ENCODE peak calls at places on chromosomes 13 and 19, in ten cellular contexts. F, B, D, J, Z, M, U, V, Y and I are unnamed samples.

GRCh38 chr13:82963466-82963865 is 918.8 kb downstream of the SLITRK1 start:
- DNase-seq in F (no peak), U (no peak), M (no peak), B (no peak), Z (peak), Y (no peak), D (no peak), J (no peak), V (peak), I (no peak)

GRCh38 chr13:107348931-107349330 is 781.0 kb upstream of the ARGLU1 start:
- DNase-seq in D (no peak), Y (no peak), J (no peak), B (peak), U (no peak), M (no peak), Z (peak), F (no peak), V (peak), I (no peak)

GRCh38 chr19:30562981-30563380 is 190.8 kb downstream of the ZNF536 start:
- DNase-seq in Z (no peak), U (no peak), V (no peak), M (no peak), F (no peak), J (no peak), Y (no peak), D (no peak), B (no peak), I (no peak)

GRCh38 chr13:64276232-64276631 is 2860.6 kb upstream of the PCDH20 start:
- DNase-seq in V (no peak), Y (no peak), J (no peak), F (no peak), M (no peak), D (no peak), Z (peak), U (no peak), B (no peak), I (no peak)

GRCh38 chr13:21013682-21014038 is 47.7 kb downstream of the LATS2 start:
- DNase-seq in B (no peak), J (no peak), V (no peak), F (no peak), U (no peak), D (no peak), Z (no peak), Y (no peak), M (no peak), I (no peak)

GRCh38 chr13:48827709-48828108 is 148.0 kb upstream of the FNDC3A start:
- DNase-seq in Z (no peak), F (no peak), J (no peak), M (no peak), B (no peak), U (no peak), V (no peak), Y (no peak), D (no peak), I (no peak)

GRCh38 chr13:48561461-48562224 is 28.8 kb upstream of the RCBTB2 start:
- DNase-seq in B (no peak), Y (no peak), U (no peak), M (no peak), V (no peak), Z (no peak), F (no peak), D (peak), J (no peak), I (no peak)

GRCh38 chr13:112106467-112107141 is 39.7 kb downstream of the SOX1 start:
- DNase-seq in V (no peak), M (no peak), B (no peak), D (no peak), Z (no peak), J (peak), Y (no peak), U (peak), F (peak), I (peak)

GRCh38 chr13:24038846-24039330 is 121.6 kb upstream of the SPATA13 start:
- DNase-seq in F (no peak), J (no peak), U (no peak), V (peak), M (no peak), D (no peak), B (peak), Z (peak), Y (no peak), I (no peak)

GRCh38 chr19:1441022-1441426 is 2.8 kb downstream of the RPS15 start:
- DNase-seq in M (no peak), D (no peak), J (no peak), F (no peak), V (no peak), U (no peak), B (no peak), Y (no peak), Z (no peak), I (no peak)

GRCh38 chr13:49646688-49647087 is 18.4 kb downstream of the ARL11 start:
- DNase-seq in F (no peak), D (no peak), Y (no peak), J (no peak), B (no peak), V (no peak), Z (no peak), U (no peak), M (no peak), I (no peak)

GRCh38 chr13:47287291-47287751 is 390.5 kb upstream of the HTR2A start:
- DNase-seq in Y (no peak), B (no peak), F (peak), V (peak), J (no peak), U (no peak), Z (peak), M (no peak), D (no peak), I (no peak)

GRCh38 chr13:47039106-47039505 is 142.3 kb upstream of the HTR2A start:
- DNase-seq in J (no peak), U (no peak), Y (no peak), D (no peak), Z (peak), B (peak), V (peak), M (no peak), F (no peak), I (no peak)

GRCh38 chr13:21639604-21640003 is 31.3 kb upstream of the FGF9 start:
- DNase-seq in J (peak), B (no peak), U (peak), Y (no peak), Z (no peak), V (no peak), M (no peak), F (no peak), D (no peak), I (no peak)

GRCh38 chr13:25798998-25799397 is 252.8 kb downstream of the SHISA2 start:
- DNase-seq in D (no peak), M (no peak), F (no peak), B (no peak), Z (no peak), V (no peak), J (no peak), U (no peak), Y (no peak), I (no peak)

GRCh38 chr19:18879579-18880373 is 16.2 kb downstream of the CERS1 start:
- DNase-seq in B (no peak), V (no peak), Z (no peak), U (peak), F (peak), Y (no peak), D (peak), M (peak), J (no peak), I (peak)

GRCh38 chr19:16886305-16886880 is 2.4 kb upstream of the F2RL3 start:
- DNase-seq in Y (no peak), F (no peak), B (peak), Z (peak), D (no peak), J (no peak), V (peak), M (no peak), U (no peak), I (no peak)

GRCh38 chr13:24270639-24271131 is 38.7 kb upstream of the C1QTNF9 start:
- DNase-seq in Z (peak), B (peak), Y (peak), V (peak), F (peak), M (no peak), U (peak), D (no peak), J (no peak), I (no peak)

GRCh38 chr13:52809310-52809769 is 39.1 kb downstream of the PCDH8 start:
- DNase-seq in U (peak), B (peak), M (peak), Y (peak), Z (peak), J (peak), D (peak), V (peak), F (peak), I (peak)

GRCh38 chr13:39588384-39588783 is 14.6 kb downstream of the LHFPL6 start:
- DNase-seq in M (no peak), Y (no peak), B (peak), D (no peak), J (no peak), V (peak), U (no peak), Z (no peak), F (no peak), I (no peak)

GRCh38 chr19:49570138-49570856 is 10.1 kb downstream of the NOSIP start:
- DNase-seq in Z (peak), U (peak), F (peak), Y (no peak), M (peak), J (peak), D (peak), V (peak), B (peak), I (peak)

GRCh38 chr19:19900574-19901444 is at the start of gene ZNF93:
- DNase-seq in J (peak), D (peak), M (peak), Z (peak), U (peak), V (peak), Y (peak), B (peak), F (peak), I (peak)

GRCh38 chr19:2812414-2813234 is 7.0 kb upstream of the ZNF554 start:
- DNase-seq in F (no peak), D (no peak), B (no peak), V (no peak), J (no peak), Z (no peak), M (no peak), U (no peak), Y (no peak), I (no peak)

GRCh38 chr19:56261145-56261544 is 11.4 kb upstream of the EDDM13 start:
- DNase-seq in U (no peak), Z (no peak), Y (no peak), J (no peak), D (no peak), V (no peak), B (no peak), M (no peak), F (no peak), I (no peak)

GRCh38 chr13:40519637-40520036 is 146.8 kb downstream of the FOXO1 start:
- DNase-seq in U (no peak), M (no peak), Z (no peak), V (no peak), Y (no peak), F (peak), B (no peak), J (no peak), D (no peak), I (no peak)

GRCh38 chr19:46191972-46192371 is 37.6 kb upstream of the IGFL1 start:
- DNase-seq in Z (no peak), D (no peak), U (no peak), Y (no peak), B (no peak), V (no peak), F (no peak), M (no peak), J (no peak), I (no peak)

GRCh38 chr19:51441410-51442390 is 16.6 kb downstream of the SIGLEC8 start:
- DNase-seq in U (no peak), J (no peak), B (no peak), D (peak), V (no peak), Y (peak), Z (no peak), F (no peak), M (no peak), I (no peak)

GRCh38 chr19:34241513-34242337 is 12.6 kb upstream of the GARRE1 start:
- DNase-seq in J (no peak), U (peak), F (peak), Y (no peak), Z (no peak), B (no peak), M (peak), V (no peak), D (peak), I (peak)

GRCh38 chr13:111005808-111006494 is 91.1 kb upstream of the ANKRD10 start:
- DNase-seq in M (no peak), Z (peak), Y (no peak), V (peak), U (no peak), J (no peak), D (no peak), B (no peak), F (no peak), I (no peak)

GRCh38 chr13:111006508-111007031 is 91.7 kb upstream of the ANKRD10 start:
- DNase-seq in Y (no peak), D (no peak), V (peak), M (no peak), B (peak), J (peak), U (peak), Z (peak), F (peak), I (no peak)

GRCh38 chr13:111007209-111007608 is 92.3 kb upstream of the ANKRD10 start:
- DNase-seq in J (no peak), Z (peak), M (no peak), F (no peak), V (no peak), B (no peak), U (no peak), Y (no peak), D (peak), I (no peak)

GRCh38 chr13:111004444-111004843 is 89.6 kb upstream of the ANKRD10 start:
- DNase-seq in J (no peak), M (no peak), V (no peak), U (no peak), Y (no peak), B (no peak), D (no peak), F (no peak), Z (no peak), I (no peak)

GRCh38 chr13:111005364-111005763 is 90.5 kb upstream of the ANKRD10 start:
- DNase-seq in F (no peak), B (peak), U (no peak), Y (no peak), M (no peak), V (peak), D (no peak), J (no peak), Z (peak), I (no peak)
- H2AFZ ChIP-seq in F (peak), B (no peak), U (peak), Y (no peak), M (no peak), V (peak), D (no peak), J (no peak), Z (peak), I (no peak)

GRCh38 chr13:77415253-77416127 is 88.6 kb upstream of the MYCBP2 start:
- DNase-seq in Y (peak), B (peak), V (no peak), F (no peak), M (no peak), D (peak), Z (no peak), U (no peak), J (no peak), I (no peak)
- H2AFZ ChIP-seq in Y (peak), B (no peak), V (no peak), F (peak), M (peak), D (peak), Z (no peak), U (no peak), J (no peak), I (no peak)

GRCh38 chr13:96072392-96072791 is 17.5 kb upstream of the HS6ST3 start:
- DNase-seq in V (no peak), U (peak), F (peak), B (no peak), Y (no peak), J (no peak), M (no peak), Z (no peak), D (no peak), I (peak)

GRCh38 chr13:96081888-96082287 is 8.0 kb upstream of the HS6ST3 start:
- DNase-seq in D (no peak), B (no peak), U (no peak), V (no peak), Z (no peak), J (no peak), F (no peak), Y (no peak), M (no peak), I (no peak)

GRCh38 chr13:96080676-96081075 is 9.2 kb upstream of the HS6ST3 start:
- DNase-seq in M (no peak), Y (no peak), U (no peak), F (no peak), Z (no peak), V (no peak), D (no peak), J (no peak), B (no peak), I (no peak)

DNA sequence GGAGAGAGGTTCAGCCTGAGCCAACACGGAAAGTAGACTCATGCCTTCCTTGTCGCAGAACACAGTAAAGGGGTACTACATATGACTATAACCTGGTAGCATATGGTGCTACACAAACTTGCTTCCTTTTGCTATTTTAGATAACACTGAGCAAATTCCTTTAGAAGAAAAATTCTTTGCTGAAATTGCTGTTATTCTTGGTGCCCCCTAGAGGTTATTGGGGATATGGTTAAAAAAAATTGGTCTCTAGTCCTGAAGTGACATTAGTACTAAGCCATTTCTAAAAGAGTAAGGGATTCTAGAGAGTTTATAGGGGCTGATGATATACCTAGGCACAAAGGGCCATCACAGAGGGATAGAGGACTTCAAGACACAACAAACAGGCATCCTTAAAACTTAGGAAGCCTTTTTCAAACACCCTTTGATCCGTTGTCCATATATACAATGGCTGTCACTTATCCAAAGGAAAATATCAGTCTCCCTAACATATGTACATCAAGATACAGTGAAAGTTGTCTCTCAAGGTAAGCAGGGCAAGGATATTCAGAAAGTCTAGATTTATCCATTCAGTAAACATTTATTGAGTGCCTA is 13.9 kb upstream of the HS6ST3 start:
- DNase-seq in Y (no peak), F (peak), J (no peak), V (peak), M (no peak), D (peak), B (peak), U (no peak), Z (no peak), I (no peak)
- H2AFZ ChIP-seq in Y (no peak), F (no peak), J (no peak), V (no peak), M (no peak), D (no peak), B (no peak), U (no peak), Z (no peak), I (no peak)

DNA sequence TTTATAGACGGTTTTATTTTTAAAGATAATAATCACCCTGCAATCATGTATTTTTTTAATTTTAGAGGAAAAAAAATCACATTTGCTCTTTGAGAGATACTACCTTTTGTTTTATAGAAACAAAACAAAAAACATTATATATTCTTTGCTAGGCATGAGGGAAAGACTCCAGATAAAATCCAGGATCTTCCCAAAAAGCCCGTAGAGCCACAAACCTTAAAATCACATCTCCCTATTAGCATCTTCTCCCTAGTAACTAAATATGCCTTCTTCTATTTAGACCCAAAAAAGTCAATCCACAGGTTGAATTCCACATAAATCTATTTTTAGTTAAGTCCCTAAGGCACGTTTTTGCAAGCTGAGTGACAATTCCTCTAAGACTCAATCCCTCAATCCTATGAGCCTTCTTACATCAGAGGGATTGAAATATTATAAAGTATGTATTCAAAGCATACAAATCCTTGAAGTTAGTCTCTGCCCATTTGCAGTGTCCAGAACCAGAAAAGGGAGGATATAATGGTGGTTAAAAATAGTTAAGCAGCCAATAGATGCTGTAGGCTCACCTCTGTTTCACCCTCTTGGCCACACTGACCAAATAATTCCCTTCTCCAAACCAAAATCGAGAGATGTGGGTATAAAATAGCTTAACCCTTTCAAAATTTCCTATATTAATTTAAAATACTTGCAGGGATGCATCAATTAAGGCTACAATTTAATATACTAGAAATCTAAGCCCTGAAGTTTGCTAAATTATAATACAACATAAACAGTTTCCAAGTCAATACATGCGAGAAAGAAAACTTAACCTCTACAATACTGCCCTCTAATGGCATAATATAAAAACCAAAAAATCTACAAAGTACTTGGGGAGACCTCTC is 64.0 kb downstream of the SERP2 start:
- DNase-seq in Z (peak), J (peak), V (peak), D (peak), M (no peak), B (peak), U (peak), Y (no peak), F (peak), I (no peak)
- H2AFZ ChIP-seq in Z (no peak), J (peak), V (no peak), D (peak), M (no peak), B (no peak), U (no peak), Y (no peak), F (no peak), I (no peak)

GRCh38 chr19:39738809-39739208 is 980 bp upstream of the CLC start:
- DNase-seq in D (no peak), M (no peak), U (no peak), J (no peak), B (no peak), V (no peak), Z (no peak), F (no peak), Y (no peak), I (no peak)
- H2AFZ ChIP-seq in D (no peak), M (no peak), U (no peak), J (no peak), B (no peak), V (no peak), Z (no peak), F (peak), Y (no peak), I (no peak)

GRCh38 chr13:80030491-80030890 is 310.4 kb downstream of the SPRY2 start:
- DNase-seq in Y (no peak), F (peak), V (no peak), J (no peak), M (no peak), B (peak), Z (no peak), D (no peak), U (peak), I (no peak)
- H2AFZ ChIP-seq in Y (no peak), F (no peak), V (no peak), J (no peak), M (peak), B (no peak), Z (no peak), D (no peak), U (peak), I (no peak)

GRCh38 chr19:15866646-15867045 is 31.2 kb downstream of the CYP4F2 start:
- DNase-seq in V (no peak), J (no peak), F (no peak), M (no peak), Z (no peak), B (no peak), D (no peak), Y (no peak), U (no peak), I (no peak)

GRCh38 chr19:15869109-15869555 is 28.7 kb downstream of the CYP4F2 start:
- DNase-seq in D (peak), B (no peak), J (peak), M (no peak), U (no peak), V (no peak), Z (peak), F (peak), Y (no peak), I (no peak)

GRCh38 chr19:15875075-15875474 is 22.8 kb downstream of the CYP4F2 start:
- DNase-seq in Z (no peak), M (no peak), B (no peak), J (no peak), F (no peak), U (no peak), D (no peak), Y (no peak), V (no peak), I (no peak)

GRCh38 chr19:15869873-15870272 is 28.0 kb downstream of the CYP4F2 start:
- DNase-seq in J (no peak), Z (no peak), D (no peak), V (no peak), M (no peak), Y (no peak), U (no peak), B (no peak), F (no peak), I (no peak)

DNA sequence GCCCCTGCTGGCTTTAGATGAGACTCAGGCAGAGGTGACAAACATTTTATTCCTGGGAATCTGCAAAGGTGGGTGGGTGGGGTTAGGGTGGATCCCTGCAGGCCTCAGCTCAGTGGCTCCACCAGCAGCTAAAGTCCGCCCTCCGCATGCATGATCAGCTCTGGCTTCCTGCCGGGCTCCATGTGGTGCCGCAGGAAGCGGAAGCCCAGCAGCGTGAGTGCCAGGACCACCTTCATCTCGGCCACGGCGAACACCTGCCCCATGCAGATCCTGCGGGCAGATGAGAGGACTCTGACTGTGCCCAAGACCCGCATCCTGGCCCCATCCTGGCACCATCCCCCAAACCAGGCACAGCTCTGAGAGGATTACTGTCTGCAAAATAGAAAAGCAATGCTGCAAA is 26.3 kb downstream of the CYP4F2 start:
- DNase-seq in Z (no peak), F (no peak), U (no peak), V (no peak), D (no peak), J (no peak), B (no peak), M (no peak), Y (no peak), I (no peak)
- H2AFZ ChIP-seq in Z (no peak), F (no peak), U (no peak), V (no peak), D (no peak), J (no peak), B (no peak), M (no peak), Y (peak), I (no peak)